ENCODE peak calls at places on chromosomes 7 and 10, in six cellular contexts. X is neural progenitor cell, P is uterus, Q is aorta, M is SJSA1, V is adipocyte. W is an unnamed sample.
A peak's percentile ranks its signal among the peaks of the same experiment; 100 is the strongest.

GRCh38 chr10:128318366-128318765 is 192.1 kb upstream of the MKI67 start:
- DNase-seq in V (no peak), X (no peak), M (no peak), Q (no peak), P (no peak), W (no peak)

GRCh38 chr7:128860158-128861073 is 2.2 kb upstream of the ATP6V1F start:
- DNase-seq in M (no peak), V (peak; percentile 33), Q (no peak), P (peak; percentile 55), X (peak; percentile 27), W (no peak)

GRCh38 chr7:1884583-1885350 is 214.7 kb downstream of the ELFN1 start:
- DNase-seq in M (no peak), Q (no peak), X (no peak), V (no peak), P (no peak), W (peak; percentile 35)

GRCh38 chr10:17669185-17669872 is 25.4 kb downstream of the STAM start:
- DNase-seq in P (no peak), X (no peak), M (no peak), Q (no peak), V (no peak), W (no peak)

GRCh38 chr10:121526801-121527221 is 71.4 kb downstream of the FGFR2 start:
- DNase-seq in V (no peak), P (no peak), Q (no peak), M (no peak), X (peak; percentile 86), W (no peak)

GRCh38 chr7:1055084-1055450 is 10.7 kb downstream of the GPR146 start:
- DNase-seq in P (peak; percentile 84), V (no peak), Q (peak; percentile 80), X (no peak), M (no peak), W (no peak)

GRCh38 chr10:29482591-29483421 is 152.0 kb downstream of the SVIL start:
- DNase-seq in M (peak; percentile 77), Q (no peak), V (peak; percentile 41), P (no peak), X (peak; percentile 37), W (peak; percentile 29)

GRCh38 chr7:68911754-68912153 is 686.5 kb upstream of the AUTS2 start:
- DNase-seq in V (no peak), X (no peak), Q (no peak), P (no peak), M (no peak), W (no peak)

GRCh38 chr10:29255117-29255516 is 33.8 kb upstream of the LYZL1 start:
- DNase-seq in Q (no peak), M (no peak), V (no peak), P (no peak), X (no peak), W (no peak)

GRCh38 chr10:93481931-93482834 is at the start of gene MYOF:
- DNase-seq in X (peak; percentile 72), P (peak; percentile 75), V (peak; percentile 96), M (peak; percentile 81), Q (peak; percentile 76), W (peak; percentile 67)

GRCh38 chr10:52447931-52448353 is 133.9 kb downstream of the DKK1 start:
- DNase-seq in X (no peak), Q (no peak), P (no peak), M (no peak), V (peak; percentile 7), W (no peak)

GRCh38 chr7:46658281-46658680 is 737.2 kb upstream of the IGFBP3 start:
- DNase-seq in Q (no peak), P (no peak), X (no peak), V (no peak), M (no peak), W (no peak)

GRCh38 chr10:11782793-11783557 is 40.2 kb upstream of the PROSER2 start:
- DNase-seq in V (peak; percentile 87), P (no peak), Q (no peak), X (peak; percentile 76), M (no peak), W (no peak)

GRCh38 chr7:149859369-149859768 is 14.4 kb upstream of the ATP6V0E2 start:
- DNase-seq in X (no peak), Q (no peak), M (no peak), P (no peak), V (no peak), W (no peak)

GRCh38 chr10:92763634-92764155 is 73.9 kb downstream of the HHEX start:
- DNase-seq in X (no peak), M (no peak), Q (no peak), P (no peak), V (no peak), W (no peak)

GRCh38 chr10:79019961-79020491 is 48.7 kb upstream of the ZMIZ1 start:
- DNase-seq in V (peak; percentile 35), Q (peak; percentile 45), P (peak; percentile 94), M (no peak), X (no peak), W (peak; percentile 26)

GRCh38 chr7:123935436-123936381 is 10.7 kb downstream of the SPAM1 start:
- DNase-seq in P (no peak), V (no peak), X (no peak), M (no peak), Q (no peak), W (no peak)

GRCh38 chr7:158929306-158929705 is 72.9 kb downstream of the DYNC2I1 start:
- DNase-seq in X (no peak), M (no peak), Q (no peak), V (no peak), P (no peak), W (no peak)
- H3K36me3 ChIP-seq in X (peaks cover 5% of the 10 kb centered on the region), M (peaks cover 4% of the 10 kb centered on the region), Q (peaks cover 2% of the 10 kb centered on the region), V (peaks cover 82% of the 10 kb centered on the region), P (no peaks in the 10 kb centered on the region), W (peaks cover 4% of the 10 kb centered on the region)

GRCh38 chr7:73718438-73718881 is 1.0 kb downstream of the STX1A start:
- DNase-seq in Q (no peak), P (no peak), V (no peak), M (no peak), X (no peak), W (no peak)
- H3K27me3 ChIP-seq in Q (no peaks in the 10 kb centered on the region), P (no peaks in the 10 kb centered on the region), V (no peaks in the 10 kb centered on the region), M (no peaks in the 10 kb centered on the region), X (peaks cover 33% of the 10 kb centered on the region), W (no peaks in the 10 kb centered on the region)

GRCh38 chr10:8315619-8316021 is 261.1 kb downstream of the GATA3 start:
- DNase-seq in M (no peak), Q (no peak), V (no peak), X (no peak), P (no peak), W (no peak)

GRCh38 chr10:8314486-8314885 is 260.0 kb downstream of the GATA3 start:
- DNase-seq in X (no peak), V (no peak), M (no peak), Q (no peak), P (no peak), W (no peak)

GRCh38 chr10:8319704-8320103 is 265.2 kb downstream of the GATA3 start:
- DNase-seq in V (no peak), M (no peak), Q (no peak), P (no peak), X (no peak), W (no peak)

GRCh38 chr10:8312861-8313260 is 258.4 kb downstream of the GATA3 start:
- DNase-seq in V (no peak), P (no peak), X (no peak), M (no peak), Q (no peak), W (peak; percentile 33)

DNA sequence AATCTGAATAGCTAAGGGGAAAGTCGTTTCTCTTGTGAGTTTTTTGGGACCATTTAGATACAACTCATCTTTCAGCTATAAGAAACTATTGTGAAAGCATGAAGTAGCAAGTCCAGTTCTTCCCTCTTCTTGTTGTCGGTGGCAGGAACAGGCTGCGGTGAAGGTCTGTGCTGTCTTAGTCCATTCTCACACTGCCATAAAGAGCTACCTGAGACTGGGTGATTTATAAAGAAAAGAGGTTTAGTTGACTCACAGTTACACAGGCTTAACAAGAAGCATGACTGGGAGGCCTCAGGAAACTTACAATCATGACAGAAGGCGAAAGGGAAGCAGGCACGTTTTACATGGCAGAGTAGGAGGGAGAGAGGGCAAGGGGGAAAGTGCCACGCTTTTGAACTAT is 261.8 kb downstream of the GATA3 start:
- DNase-seq in X (no peak), Q (no peak), V (no peak), M (no peak), P (no peak), W (no peak)
- H3K4me3 ChIP-seq in X (no peak overlapping the region), Q (no peak overlapping the region), V (no peak overlapping the region), M (no peak overlapping the region), P (no peak overlapping the region), W (no peak overlapping the region)

DNA sequence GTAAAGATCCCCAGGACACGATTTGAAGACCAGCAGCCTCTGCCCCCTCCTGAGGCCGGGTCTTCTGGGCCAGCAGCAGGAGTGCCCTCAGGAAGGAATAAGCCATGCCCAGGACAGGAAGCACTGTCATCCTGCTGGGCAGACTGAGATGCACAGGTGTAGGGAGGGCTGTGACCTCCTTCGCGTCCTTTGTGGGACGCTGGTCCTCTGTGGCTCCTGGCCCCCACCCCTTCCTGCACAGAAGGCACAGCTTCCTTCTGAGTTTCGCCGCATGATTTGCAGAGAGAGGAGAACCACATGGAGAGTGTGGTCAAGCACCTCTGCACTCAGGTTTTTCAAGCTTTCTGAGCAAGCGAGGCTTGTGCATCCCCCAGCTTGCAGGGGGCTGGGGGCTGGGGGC is 112.7 kb downstream of the RGS10 start:
- DNase-seq in P (no peak), Q (no peak), X (no peak), V (no peak), M (no peak), W (no peak)
- H3K36me3 ChIP-seq in P (no peaks in the 10 kb centered on the region), Q (peaks cover 2% of the 10 kb centered on the region), X (no peaks in the 10 kb centered on the region), V (peaks cover 28% of the 10 kb centered on the region), M (peaks cover 52% of the 10 kb centered on the region), W (peaks cover 27% of the 10 kb centered on the region)

GRCh38 chr7:4934419-4935025 is 24.5 kb downstream of the MMD2 start:
- DNase-seq in M (no peak), V (no peak), X (no peak), Q (no peak), P (no peak), W (no peak)

GRCh38 chr7:4937411-4937810 is 21.6 kb downstream of the MMD2 start:
- DNase-seq in X (no peak), V (no peak), M (no peak), Q (no peak), P (no peak), W (no peak)

GRCh38 chr7:4928445-4928844 is 30.5 kb downstream of the MMD2 start:
- DNase-seq in V (no peak), P (no peak), Q (no peak), M (no peak), X (no peak), W (no peak)

GRCh38 chr7:4929005-4929404 is 30.0 kb downstream of the MMD2 start:
- DNase-seq in M (no peak), X (no peak), V (no peak), Q (no peak), P (no peak), W (no peak)

GRCh38 chr7:4931932-4932331 is 27.1 kb downstream of the MMD2 start:
- DNase-seq in M (no peak), P (no peak), X (peak; percentile 21), Q (no peak), V (no peak), W (no peak)
- H3K27me3 ChIP-seq in M (no peaks in the 10 kb centered on the region), P (no peaks in the 10 kb centered on the region), X (no peaks in the 10 kb centered on the region), Q (no peaks in the 10 kb centered on the region), V (peaks cover 23% of the 10 kb centered on the region), W (no peaks in the 10 kb centered on the region)

GRCh38 chr10:75788394-75789205 is 357.2 kb downstream of the LRMDA start:
- DNase-seq in Q (no peak), X (no peak), V (no peak), P (no peak), M (no peak), W (peak; percentile 52)
- H3K4me3 ChIP-seq in Q (peak overlapping the region; percentile 21), X (no peak overlapping the region), V (peak overlapping the region; percentile 61), P (no peak overlapping the region), M (no peak overlapping the region), W (no peak overlapping the region)

GRCh38 chr7:74187915-74188675 is 13.9 kb downstream of the EIF4H start:
- DNase-seq in M (no peak), V (no peak), P (no peak), Q (no peak), X (no peak), W (peak; percentile 39)
- H3K36me3 ChIP-seq in M (peaks cover 89% of the 10 kb centered on the region), V (peaks cover 60% of the 10 kb centered on the region), P (no peaks in the 10 kb centered on the region), Q (no peaks in the 10 kb centered on the region), X (peaks cover 26% of the 10 kb centered on the region), W (peaks cover 46% of the 10 kb centered on the region)

W was measured in MG63.